ENCODE peak calls at places on chromosomes 3 and 15, in ten cellular contexts. H, X, C, O, E, T, V, F, W and B are unnamed samples.

GRCh38 chr3:120170223-120170622 is 76.0 kb upstream of the GSK3B start:
- DNase-seq in T (peak), V (no peak), O (peak), W (peak), C (no peak), X (peak), E (peak), F (no peak), H (no peak), B (peak)

GRCh38 chr15:41949400-41950126 is 22.8 kb downstream of the EHD4 start:
- DNase-seq in O (no peak), E (peak), T (no peak), H (no peak), W (no peak), V (no peak), F (no peak), C (no peak), X (no peak), B (no peak)

GRCh38 chr15:61582092-61582491 is 353.0 kb upstream of the RORA start:
- DNase-seq in O (no peak), V (no peak), F (no peak), T (no peak), C (no peak), W (no peak), E (no peak), X (no peak), H (no peak), B (no peak)

GRCh38 chr3:1442271-1442670 is 349.4 kb downstream of the CNTN6 start:
- DNase-seq in X (no peak), E (no peak), T (no peak), C (no peak), H (no peak), F (no peak), W (no peak), O (no peak), V (no peak), B (no peak)

GRCh38 chr15:89333011-89333860 is 1.4 kb downstream of the POLG start:
- DNase-seq in X (no peak), V (no peak), O (no peak), C (no peak), F (no peak), E (no peak), T (no peak), W (no peak), H (no peak), B (no peak)

GRCh38 chr3:136787226-136787793 is 31.6 kb upstream of the SLC35G2 start:
- DNase-seq in O (no peak), X (peak), T (peak), H (no peak), C (no peak), W (no peak), F (no peak), E (peak), V (peak), B (peak)

GRCh38 chr3:36538405-36538804 is 158.1 kb downstream of the STAC start:
- DNase-seq in W (no peak), F (no peak), X (no peak), T (no peak), E (peak), C (no peak), H (no peak), O (no peak), V (no peak), B (peak)

GRCh38 chr3:21734746-21735145 is 16.3 kb downstream of the ZNF385D start:
- DNase-seq in C (no peak), E (peak), W (no peak), H (no peak), F (no peak), X (no peak), O (peak), V (no peak), T (no peak), B (peak)

GRCh38 chr3:53155763-53156162 is 5.2 kb upstream of the PRKCD start:
- DNase-seq in H (no peak), O (no peak), W (peak), C (no peak), X (no peak), T (no peak), F (no peak), E (no peak), V (peak), B (no peak)

GRCh38 chr3:20458994-20459736 is 273.2 kb upstream of the SGO1 start:
- DNase-seq in E (peak), T (no peak), C (no peak), O (no peak), F (no peak), H (no peak), X (peak), W (no peak), V (no peak), B (no peak)

GRCh38 chr3:27888562-27888961 is 166.4 kb upstream of the EOMES start:
- DNase-seq in F (no peak), V (no peak), T (peak), O (no peak), E (peak), H (no peak), X (no peak), C (no peak), W (no peak), B (peak)

GRCh38 chr3:161203485-161204098 is 17.5 kb upstream of the NMD3 start:
- DNase-seq in E (no peak), W (no peak), X (no peak), H (no peak), T (no peak), C (no peak), F (no peak), O (no peak), V (no peak), B (no peak)

GRCh38 chr3:25727316-25727715 is 55.9 kb downstream of the NGLY1 start:
- DNase-seq in H (no peak), C (no peak), O (no peak), F (no peak), V (no peak), W (no peak), E (no peak), X (no peak), T (no peak), B (no peak)

GRCh38 chr3:18423401-18424212 is 1.5 kb downstream of the SATB1 start:
- DNase-seq in W (peak), X (peak), V (peak), T (peak), E (peak), H (peak), O (peak), F (no peak), C (no peak), B (peak)

GRCh38 chr3:53709256-53709655 is 137.0 kb downstream of the CHDH start:
- DNase-seq in C (no peak), E (no peak), V (no peak), X (no peak), H (no peak), W (no peak), F (no peak), O (no peak), T (no peak), B (no peak)

GRCh38 chr15:62352817-62353216 is 187.7 kb upstream of the C2CD4B start:
- DNase-seq in W (no peak), V (no peak), X (no peak), H (no peak), C (no peak), E (no peak), O (no peak), F (no peak), T (no peak), B (no peak)

GRCh38 chr3:163601426-163601825 is 1476.9 kb downstream of the SI start:
- DNase-seq in X (no peak), V (no peak), W (peak), C (no peak), T (no peak), E (no peak), H (no peak), O (no peak), F (no peak), B (no peak)

GRCh38 chr3:140363801-140364200 is 314.1 kb upstream of the TRIM42 start:
- DNase-seq in W (no peak), O (no peak), T (no peak), H (peak), X (no peak), F (no peak), C (no peak), V (no peak), E (no peak), B (peak)

GRCh38 chr3:1945698-1946097 is 153.0 kb upstream of the CNTN4 start:
- DNase-seq in V (no peak), W (no peak), T (no peak), C (no peak), E (no peak), H (no peak), X (no peak), O (no peak), F (no peak), B (no peak)

GRCh38 chr15:31442203-31443090 is 115.8 kb downstream of the KLF13 start:
- DNase-seq in C (no peak), F (no peak), W (peak), E (peak), O (peak), T (peak), X (peak), V (peak), H (peak), B (peak)

GRCh38 chr15:41387646-41388045 is 14.7 kb downstream of the NDUFAF1 start:
- DNase-seq in X (no peak), E (no peak), V (no peak), C (no peak), T (no peak), H (no peak), O (no peak), W (no peak), F (no peak), B (no peak)

GRCh38 chr3:34394978-34395748 is 596.7 kb downstream of the PDCD6IP start:
- DNase-seq in F (no peak), V (no peak), O (no peak), C (no peak), W (no peak), E (no peak), X (no peak), T (no peak), H (no peak), B (no peak)

DNA sequence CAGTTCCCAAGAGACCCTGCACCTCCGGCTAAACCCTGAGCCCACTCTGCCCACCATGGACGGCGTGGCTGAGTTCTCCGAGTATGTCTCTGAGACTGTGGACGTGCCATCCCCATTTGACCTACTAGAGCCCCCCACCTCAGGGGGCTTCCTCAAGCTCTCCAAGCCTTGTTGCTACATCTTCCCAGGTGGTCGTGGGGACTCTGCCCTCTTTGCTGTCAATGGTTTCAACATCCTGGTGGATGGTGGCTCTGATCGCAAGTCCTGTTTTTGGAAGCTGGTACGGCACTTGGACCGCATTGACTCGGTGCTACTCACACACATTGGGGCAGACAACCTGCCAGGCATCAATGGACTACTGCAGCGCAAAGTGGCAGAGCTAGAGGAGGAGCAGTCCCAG is 4.0 kb downstream of the MAP1A start:
- DNase-seq in O (no peak), W (no peak), H (no peak), V (no peak), C (no peak), E (no peak), X (no peak), F (no peak), T (no peak), B (no peak)
- TF ChIP-seq CTCF in O (no peak), W (no peak), H (no peak), V (no peak), C (no peak), E (no peak), X (no peak), F (no peak), T (no peak), B (no peak)

GRCh38 chr3:30970183-30970582 is 75.7 kb upstream of the GADL1 start:
- DNase-seq in F (no peak), W (peak), C (no peak), V (no peak), O (peak), E (peak), X (peak), H (no peak), T (no peak), B (peak)
- TF ChIP-seq CTCF in F (no peak), W (peak), C (no peak), V (no peak), O (peak), E (peak), X (peak), H (no peak), T (peak), B (peak)

GRCh38 chr15:45134682-45135604 is 5.1 kb downstream of the DUOX1 start:
- DNase-seq in C (no peak), T (no peak), E (no peak), X (no peak), F (no peak), O (no peak), H (no peak), V (peak), W (no peak), B (no peak)

GRCh38 chr15:45138814-45139765 is 9.3 kb downstream of the DUOX1 start:
- DNase-seq in V (no peak), O (no peak), X (no peak), H (no peak), F (no peak), T (no peak), E (no peak), W (no peak), C (no peak), B (no peak)

GRCh38 chr15:45134046-45134445 is 4.3 kb downstream of the DUOX1 start:
- DNase-seq in O (no peak), T (no peak), V (no peak), W (no peak), H (no peak), C (no peak), E (no peak), X (no peak), F (no peak), B (no peak)

GRCh38 chr15:45137703-45138102 is 7.9 kb downstream of the DUOX1 start:
- DNase-seq in C (no peak), X (no peak), H (no peak), E (no peak), V (no peak), W (no peak), F (no peak), T (no peak), O (no peak), B (no peak)

GRCh38 chr15:45136378-45136764 is 6.6 kb downstream of the DUOX1 start:
- DNase-seq in O (no peak), X (no peak), E (no peak), H (no peak), C (no peak), V (no peak), W (no peak), F (no peak), T (no peak), B (no peak)
- TF ChIP-seq CTCF in O (no peak), X (peak), E (no peak), H (no peak), C (no peak), V (no peak), W (no peak), F (no peak), T (peak), B (no peak)

GRCh38 chr15:51379390-51379789 is 37.9 kb downstream of the GLDN start:
- DNase-seq in H (no peak), O (no peak), E (no peak), V (no peak), C (no peak), T (no peak), F (no peak), W (no peak), X (no peak), B (no peak)

GRCh38 chr15:51380999-51381806 is 39.7 kb downstream of the GLDN start:
- DNase-seq in F (no peak), V (peak), T (peak), W (peak), H (peak), E (peak), C (no peak), X (peak), O (peak), B (peak)

GRCh38 chr15:51386029-51386428 is 44.6 kb downstream of the GLDN start:
- DNase-seq in W (no peak), E (no peak), V (no peak), C (no peak), F (no peak), X (no peak), T (no peak), H (no peak), O (no peak), B (no peak)

GRCh38 chr15:51386486-51386885 is 45.0 kb downstream of the GLDN start:
- DNase-seq in O (no peak), X (no peak), H (no peak), T (no peak), C (no peak), E (no peak), V (no peak), W (no peak), F (no peak), B (no peak)

GRCh38 chr15:51382787-51383186 is 41.3 kb downstream of the GLDN start:
- DNase-seq in T (peak), W (peak), E (peak), F (no peak), H (no peak), C (no peak), V (no peak), O (peak), X (peak), B (peak)
- TF ChIP-seq CTCF in T (peak), W (peak), E (peak), F (no peak), H (peak), C (peak), V (peak), O (peak), X (peak), B (peak)

DNA sequence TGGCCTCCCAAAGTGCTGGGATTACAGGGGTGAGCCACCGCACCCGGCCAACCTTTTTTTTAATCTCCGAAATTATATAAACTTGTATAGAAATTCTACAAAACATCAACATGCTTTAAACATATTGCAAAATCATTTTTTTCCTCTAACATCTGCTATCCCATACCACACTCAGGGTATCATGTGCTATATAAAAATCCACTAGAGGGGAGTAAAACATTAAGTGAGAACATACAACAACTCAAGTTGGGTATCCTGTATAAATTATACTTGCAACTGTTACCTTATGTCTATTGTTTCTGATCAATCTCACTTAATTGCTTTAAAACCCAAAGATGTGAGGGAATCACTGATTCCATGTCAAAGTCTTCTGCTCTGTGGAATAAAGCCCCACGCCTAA is 71.9 kb upstream of the FBN1 start:
- DNase-seq in C (no peak), H (no peak), F (no peak), O (peak), V (no peak), W (peak), X (peak), T (peak), E (peak), B (peak)
- TF ChIP-seq CTCF in C (no peak), H (no peak), F (no peak), O (peak), V (no peak), W (peak), X (peak), T (peak), E (peak), B (no peak)

DNA sequence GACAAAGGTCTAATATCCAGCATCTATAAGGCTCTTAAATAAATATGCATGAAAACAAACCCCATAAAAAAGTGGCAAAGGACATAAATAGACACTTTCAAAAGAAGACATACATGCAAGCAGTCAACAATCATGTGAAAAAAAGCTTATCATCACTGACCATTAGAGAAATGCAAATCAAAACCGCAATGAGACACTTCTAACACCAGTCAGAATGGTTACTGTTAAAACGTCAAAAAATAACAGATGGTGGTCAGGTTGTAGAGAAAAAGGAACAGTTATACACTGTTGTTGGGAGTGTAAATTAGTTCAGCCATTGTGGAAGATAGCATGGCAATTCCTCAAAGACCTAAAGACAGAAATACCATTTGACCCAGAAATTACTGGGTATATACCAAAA is 440.7 kb upstream of the KCNMB2 start:
- DNase-seq in O (no peak), X (no peak), E (no peak), H (no peak), F (no peak), C (no peak), V (no peak), T (no peak), W (no peak), B (no peak)
- TF ChIP-seq CTCF in O (no peak), X (no peak), E (no peak), H (no peak), F (no peak), C (no peak), V (no peak), T (no peak), W (no peak), B (no peak)